ENCODE peak calls at places on chromosome 13, in seven cellular contexts. N is H9, W is mesendoderm, M is neuronal stem cell, G is mesenchymal stem cell, H is trophoblast cell, Z is H1. Y is an unnamed sample.

GRCh38 chr13:31201341-31202024 is 1.7 kb downstream of the B3GLCT start:
- DNase-seq in N (no peak), W (no peak), M (no peak), G (peak), H (no peak), Z (no peak), Y (peak)

GRCh38 chr13:89239361-89240127 is 1568.4 kb downstream of the SLITRK5 start:
- DNase-seq in N (no peak), W (no peak), M (no peak), G (no peak), H (no peak), Z (no peak), Y (no peak)

GRCh38 chr13:20258208-20258962 is 26.3 kb upstream of the GJB6 start:
- DNase-seq in N (no peak), W (no peak), M (no peak), G (no peak), H (no peak), Z (no peak), Y (no peak)

GRCh38 chr13:22800726-22801401 is 379.9 kb upstream of the SGCG start:
- DNase-seq in N (no peak), W (no peak), M (no peak), G (no peak), H (peak), Z (no peak), Y (peak)

GRCh38 chr13:109390391-109390790 is 396.0 kb downstream of the IRS2 start:
- DNase-seq in N (no peak), W (no peak), M (no peak), G (no peak), H (no peak), Z (no peak), Y (no peak)

GRCh38 chr13:76717092-76717491 is 169.1 kb downstream of the KCTD12 start:
- DNase-seq in N (no peak), W (no peak), M (no peak), G (peak), H (no peak), Z (no peak), Y (peak)

GRCh38 chr13:41289463-41289881 is 21.6 kb upstream of the NAA16 start:
- DNase-seq in N (no peak), W (no peak), M (no peak), G (no peak), H (peak), Z (no peak), Y (no peak)

GRCh38 chr13:110010433-110011135 is 224.2 kb upstream of the IRS2 start:
- DNase-seq in N (no peak), W (no peak), M (no peak), G (peak), H (no peak), Z (no peak), Y (peak)

GRCh38 chr13:37918116-37919100 is 48.8 kb upstream of the TRPC4 start:
- DNase-seq in N (no peak), W (peak), M (no peak), G (no peak), H (no peak), Z (no peak), Y (no peak)

GRCh38 chr13:64633948-64634347 is 2596.2 kb downstream of the PCDH9 start:
- DNase-seq in N (no peak), W (peak), M (no peak), G (no peak), H (no peak), Z (no peak), Y (no peak)

GRCh38 chr13:34308725-34309124 is 490.8 kb downstream of the RFC3 start:
- DNase-seq in N (no peak), W (no peak), M (no peak), G (peak), H (no peak), Z (no peak), Y (no peak)

GRCh38 chr13:27979765-27980279 is 8.7 kb downstream of the URAD start:
- DNase-seq in N (no peak), W (no peak), M (no peak), G (no peak), H (no peak), Z (no peak), Y (no peak)

GRCh38 chr13:75635621-75636338 is at the start of gene LMO7:
- DNase-seq in N (peak), W (peak), M (peak), G (peak), H (peak), Z (no peak), Y (peak)

GRCh38 chr13:39044536-39044935 is 6.3 kb downstream of the NHLRC3 start:
- DNase-seq in N (no peak), W (no peak), M (no peak), G (no peak), H (no peak), Z (no peak), Y (no peak)

GRCh38 chr13:45082964-45083363 is 37.3 kb upstream of the GTF2F2 start:
- DNase-seq in N (no peak), W (no peak), M (no peak), G (no peak), H (no peak), Z (no peak), Y (peak)

GRCh38 chr13:72798817-72799216 is 16.9 kb downstream of the PIBF1 start:
- DNase-seq in N (no peak), W (no peak), M (no peak), G (no peak), H (no peak), Z (no peak), Y (no peak)
- H3K23ac ChIP-seq in N (no peak), W (no peak), M (no peak), G (no peak), H (no peak), Z (no peak), Y (no peak)

GRCh38 chr13:106314417-106314816 is 221.0 kb downstream of the EFNB2 start:
- DNase-seq in N (no peak), W (peak), M (no peak), G (no peak), H (peak), Z (no peak), Y (no peak)

GRCh38 chr13:106310450-106310849 is 225.0 kb downstream of the EFNB2 start:
- DNase-seq in N (no peak), W (no peak), M (no peak), G (no peak), H (no peak), Z (no peak), Y (no peak)

GRCh38 chr13:106306748-106307277 is 228.6 kb downstream of the EFNB2 start:
- DNase-seq in N (no peak), W (no peak), M (no peak), G (no peak), H (no peak), Z (no peak), Y (no peak)

DNA sequence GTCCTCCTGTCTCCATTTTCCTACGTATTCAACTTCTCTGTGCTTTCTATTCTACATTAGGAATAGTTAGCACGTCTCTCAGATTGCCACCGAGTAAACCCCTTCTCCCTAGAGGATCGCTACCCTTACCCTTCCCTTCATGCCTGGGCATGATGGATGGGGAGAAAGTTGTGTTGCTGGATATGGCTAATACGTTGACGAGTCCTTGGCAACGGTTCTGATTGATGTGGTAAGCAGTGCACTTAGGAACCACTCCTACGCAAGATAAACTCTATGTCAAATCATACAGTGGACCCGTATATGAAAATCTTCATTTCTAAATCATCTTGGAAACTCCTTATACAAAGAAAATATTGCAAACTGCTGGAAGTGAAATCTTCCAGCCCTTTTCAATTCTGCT is 224.5 kb downstream of the EFNB2 start:
- DNase-seq in N (no peak), W (no peak), M (no peak), G (no peak), H (no peak), Z (no peak), Y (no peak)
- H3K23ac ChIP-seq in N (no peak), W (no peak), M (no peak), G (no peak), H (no peak), Z (no peak), Y (no peak)

GRCh38 chr13:69579351-69579750 is 528.3 kb upstream of the ATXN8OS start:
- DNase-seq in N (no peak), W (peak), M (no peak), G (peak), H (no peak), Z (no peak), Y (no peak)

GRCh38 chr13:69585656-69586055 is 522.0 kb upstream of the ATXN8OS start:
- DNase-seq in N (no peak), W (peak), M (no peak), G (peak), H (no peak), Z (no peak), Y (no peak)

GRCh38 chr13:69580255-69580654 is 527.4 kb upstream of the ATXN8OS start:
- DNase-seq in N (no peak), W (no peak), M (no peak), G (no peak), H (no peak), Z (no peak), Y (no peak)
- H3K23ac ChIP-seq in N (no peak), W (no peak), M (no peak), G (no peak), H (no peak), Z (no peak), Y (no peak)

GRCh38 chr13:99214691-99215090 is 14.0 kb downstream of the UBAC2 start:
- DNase-seq in N (no peak), W (no peak), M (no peak), G (no peak), H (no peak), Z (no peak), Y (no peak)

GRCh38 chr13:99208845-99209527 is 8.3 kb downstream of the UBAC2 start:
- DNase-seq in N (no peak), W (no peak), M (no peak), G (no peak), H (no peak), Z (no peak), Y (no peak)

GRCh38 chr13:99208185-99208584 is 7.5 kb downstream of the UBAC2 start:
- DNase-seq in N (no peak), W (no peak), M (no peak), G (no peak), H (no peak), Z (no peak), Y (no peak)

GRCh38 chr13:99214232-99214631 is 13.6 kb downstream of the UBAC2 start:
- DNase-seq in N (no peak), W (no peak), M (no peak), G (no peak), H (no peak), Z (no peak), Y (no peak)

DNA sequence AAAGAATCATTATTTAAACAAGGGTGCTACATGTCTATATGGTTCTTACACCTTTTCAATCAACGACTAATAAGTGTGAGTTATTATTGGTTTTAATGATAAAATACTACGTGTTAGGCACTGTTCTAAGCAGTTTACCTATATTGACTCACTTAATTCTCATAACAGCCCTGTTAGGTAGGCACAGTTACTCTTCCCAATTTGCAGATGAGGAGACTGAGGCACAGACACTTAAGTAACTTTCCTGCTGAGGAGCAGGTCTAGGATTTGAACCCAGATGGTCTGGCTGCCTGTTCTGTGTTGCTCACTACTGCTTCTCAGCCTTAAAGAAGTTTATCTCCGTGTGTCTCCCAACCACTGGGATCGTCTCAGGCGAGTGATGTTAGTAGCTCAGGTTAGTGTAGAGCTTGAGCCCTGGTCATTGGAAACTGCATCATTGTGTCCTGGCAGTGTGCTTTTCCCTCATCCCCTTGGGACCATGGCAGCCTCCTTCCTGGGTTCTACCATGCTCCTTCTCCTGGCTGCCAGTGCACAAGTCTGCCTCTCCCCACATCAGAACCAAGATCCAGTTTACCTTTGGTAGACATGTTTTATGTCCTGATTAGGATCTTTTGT is 10.9 kb downstream of the UBAC2 start:
- DNase-seq in N (no peak), W (no peak), M (no peak), G (no peak), H (no peak), Z (no peak), Y (no peak)
- H3K23ac ChIP-seq in N (no peak), W (no peak), M (no peak), G (no peak), H (peak), Z (no peak), Y (no peak)

GRCh38 chr13:43879323-43880181 is at the start of the genes CCDC122 and LACC1:
- DNase-seq in N (peak), W (peak), M (peak), G (peak), H (peak), Z (no peak), Y (peak)
- H3K23ac ChIP-seq in N (no peak), W (peak), M (peak), G (peak), H (no peak), Z (no peak), Y (peak)

GRCh38 chr13:74000906-74001305 is 133.3 kb downstream of the KLF12 start:
- DNase-seq in N (no peak), W (no peak), M (no peak), G (no peak), H (no peak), Z (no peak), Y (no peak)
- H3K23ac ChIP-seq in N (no peak), W (no peak), M (no peak), G (no peak), H (no peak), Z (no peak), Y (no peak)

DNA sequence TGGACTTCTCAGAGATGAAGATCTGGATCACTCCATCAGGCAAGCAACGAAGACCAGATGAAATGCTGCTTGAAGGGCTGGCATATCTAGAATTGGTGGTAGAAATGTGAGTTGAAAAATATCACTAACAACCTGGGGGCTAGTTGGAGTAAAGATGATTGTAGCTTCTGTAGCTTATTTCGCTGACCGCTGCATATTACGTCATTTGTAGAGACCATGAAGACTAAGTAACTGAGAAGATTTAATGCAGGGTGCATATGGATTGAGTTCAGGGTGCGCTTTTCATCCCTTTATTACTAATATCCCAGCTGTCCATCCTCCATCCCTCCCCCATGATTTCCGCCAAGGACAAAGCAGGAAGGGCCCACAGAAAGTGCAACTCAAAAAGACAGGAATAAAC is 1364.0 kb downstream of the PCDH9 start:
- DNase-seq in N (no peak), W (no peak), M (no peak), G (no peak), H (no peak), Z (no peak), Y (no peak)
- H3K23ac ChIP-seq in N (no peak), W (no peak), M (no peak), G (no peak), H (no peak), Z (no peak), Y (no peak)

DNA sequence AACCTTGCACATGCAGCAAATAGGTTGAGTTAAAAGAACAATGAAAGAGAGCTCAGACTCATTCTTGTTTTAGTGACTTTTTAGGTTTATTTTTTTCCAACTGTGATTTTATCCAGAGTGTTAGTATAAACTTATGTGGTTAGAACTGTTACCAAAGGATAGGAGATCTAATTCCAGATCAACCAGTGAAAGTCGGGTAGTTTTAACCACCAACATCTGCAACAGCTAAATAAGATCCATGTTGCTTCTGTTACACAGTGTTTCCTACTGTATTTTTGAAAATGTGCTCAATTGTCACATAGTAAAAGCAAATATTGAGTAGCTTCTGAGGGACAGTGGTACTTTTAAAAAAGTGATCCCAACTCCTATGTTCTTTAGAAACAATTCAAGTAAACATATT is 53.9 kb upstream of the ARGLU1 start:
- DNase-seq in N (no peak), W (no peak), M (no peak), G (no peak), H (no peak), Z (no peak), Y (no peak)
- H3K23ac ChIP-seq in N (no peak), W (no peak), M (no peak), G (no peak), H (no peak), Z (no peak), Y (no peak)

DNA sequence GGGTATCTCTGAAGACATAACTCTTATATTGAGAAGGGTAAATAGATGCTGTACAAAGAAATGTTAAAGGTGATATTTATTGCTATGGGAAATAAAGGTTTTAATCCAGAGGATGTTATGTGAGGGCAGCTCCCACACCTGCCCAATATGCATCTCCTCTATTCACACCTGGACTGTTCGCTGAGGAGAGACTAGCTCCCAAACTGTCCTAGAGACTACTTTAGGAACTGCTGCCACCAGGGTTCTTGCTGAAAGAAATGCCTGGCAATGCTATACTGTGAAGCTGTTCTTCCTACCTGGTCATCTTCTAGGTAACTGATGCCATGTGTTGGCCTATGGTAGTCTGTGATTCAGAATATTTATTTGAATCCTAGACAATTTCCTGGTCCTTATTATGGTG is 1421.5 kb upstream of the SPRY2 start:
- DNase-seq in N (no peak), W (no peak), M (no peak), G (no peak), H (no peak), Z (no peak), Y (no peak)
- H3K23ac ChIP-seq in N (no peak), W (no peak), M (no peak), G (no peak), H (no peak), Z (no peak), Y (no peak)